ENCODE peak calls at places on chromosomes 5 and 9, in nine cellular contexts. Y, R, W, O, A, M, U, Z and Q are unnamed samples.

GRCh38 chr9:123649909-123650308 is 280.0 kb downstream of the DENND1A start:
- DNase-seq in Y (no peak), R (no peak), W (no peak), O (no peak), A (no peak), M (no peak), U (no peak), Z (no peak), Q (no peak)

GRCh38 chr9:103397868-103398600 is 402.9 kb downstream of the CYLC2 start:
- DNase-seq in Y (peak; percentile 4), R (peak; percentile 15), W (no peak), O (peak; percentile 60), A (peak; percentile 10), M (no peak), U (peak; percentile 14), Z (peak; percentile 32), Q (peak; percentile 20)

GRCh38 chr5:54234304-54234938 is 76.0 kb downstream of the ARL15 start:
- DNase-seq in Y (no peak), R (no peak), W (no peak), O (peak; percentile 38), A (peak; percentile 23), M (no peak), U (no peak), Z (no peak), Q (no peak)

GRCh38 chr5:109656829-109657228 is 32.9 kb upstream of the MAN2A1 start:
- DNase-seq in Y (peak; percentile 20), R (peak; percentile 54), W (peak; percentile 11), O (no peak), A (peak; percentile 95), M (peak; percentile 26), U (peak; percentile 58), Z (peak; percentile 70), Q (peak; percentile 59)

GRCh38 chr5:116652196-116652729 is 77.6 kb upstream of the SEMA6A start:
- DNase-seq in Y (no peak), R (peak; percentile 24), W (no peak), O (peak; percentile 11), A (peak; percentile 76), M (peak; percentile 62), U (peak; percentile 54), Z (peak; percentile 90), Q (peak; percentile 28)

GRCh38 chr9:91949293-91949945 is 609 bp downstream of the ROR2 start:
- DNase-seq in Y (no peak), R (no peak), W (no peak), O (no peak), A (no peak), M (no peak), U (no peak), Z (no peak), Q (no peak)

GRCh38 chr9:96021616-96022444 is 146.3 kb downstream of the ERCC6L2 start:
- DNase-seq in Y (no peak), R (no peak), W (no peak), O (no peak), A (no peak), M (peak; percentile 25), U (no peak), Z (peak; percentile 32), Q (no peak)

GRCh38 chr5:158050401-158050800 is 191.5 kb upstream of the CLINT1 start:
- DNase-seq in Y (no peak), R (no peak), W (no peak), O (no peak), A (peak; percentile 51), M (no peak), U (no peak), Z (no peak), Q (no peak)

GRCh38 chr5:54703091-54703490 is 185.5 kb downstream of the SNX18 start:
- DNase-seq in Y (no peak), R (peak; percentile 53), W (no peak), O (peak; percentile 78), A (peak; percentile 91), M (peak; percentile 38), U (no peak), Z (no peak), Q (no peak)